ENCODE peak calls at places on chromosome 20, in nine cellular contexts. V, Y, H, B, E, N, R, M and L are unnamed samples.

GRCh38 chr20:19114410-19114809 is 98.0 kb upstream of the SLC24A3 start:
- DNase-seq in N (no peak), E (no peak), R (no peak), M (no peak), Y (no peak), H (no peak), B (peak), V (no peak), L (no peak)

GRCh38 chr20:17965042-17965697 is 3.4 kb downstream of the SNX5 start:
- DNase-seq in V (no peak), R (no peak), M (no peak), B (no peak), N (no peak), H (no peak), E (no peak), Y (no peak), L (no peak)

GRCh38 chr20:58449703-58450138 is 60.7 kb downstream of the VAPB start:
- DNase-seq in E (no peak), N (no peak), V (no peak), R (no peak), M (no peak), Y (no peak), H (no peak), B (no peak), L (no peak)

GRCh38 chr20:17501701-17502100 is 29.5 kb downstream of the BFSP1 start:
- DNase-seq in H (no peak), R (no peak), M (peak), V (no peak), Y (no peak), N (peak), E (no peak), B (no peak), L (peak)

GRCh38 chr20:10672579-10673127 is 1.1 kb downstream of the JAG1 start:
- DNase-seq in Y (peak), H (no peak), B (no peak), M (no peak), N (peak), R (peak), V (peak), E (no peak), L (peak)

GRCh38 chr20:54219751-54220426 is 12.0 kb downstream of the PFDN4 start:
- DNase-seq in M (no peak), B (no peak), R (no peak), E (peak), Y (no peak), V (no peak), H (no peak), N (no peak), L (no peak)

GRCh38 chr20:40049838-40050237 is 639.2 kb downstream of the MAFB start:
- DNase-seq in M (no peak), V (no peak), E (no peak), Y (no peak), R (no peak), N (no peak), B (no peak), H (no peak), L (no peak)

GRCh38 chr20:6767166-6767535 is 335 bp upstream of the BMP2 start:
- DNase-seq in N (peak), M (no peak), B (no peak), V (no peak), R (peak), H (no peak), Y (no peak), E (no peak), L (no peak)

GRCh38 chr20:54107600-54108393 is 37.4 kb upstream of the BCAS1 start:
- DNase-seq in H (no peak), E (peak), R (no peak), Y (no peak), M (no peak), V (no peak), B (no peak), N (no peak), L (no peak)

GRCh38 chr20:48025661-48026060 is 240.4 kb upstream of the SULF2 start:
- DNase-seq in B (no peak), R (no peak), E (no peak), V (no peak), M (no peak), N (no peak), Y (no peak), H (no peak), L (no peak)

GRCh38 chr20:21529863-21530262 is 16.0 kb upstream of the NKX2-2 start:
- DNase-seq in V (no peak), N (no peak), Y (no peak), B (no peak), H (no peak), E (no peak), R (no peak), M (peak), L (no peak)

GRCh38 chr20:8656335-8656734 is 412.6 kb upstream of the PLCB4 start:
- DNase-seq in E (no peak), V (no peak), N (no peak), H (no peak), Y (no peak), B (no peak), M (no peak), R (peak), L (no peak)

GRCh38 chr20:62716198-62716940 is 7.7 kb downstream of the NTSR1 start:
- DNase-seq in V (no peak), R (no peak), E (no peak), B (no peak), M (no peak), H (no peak), N (peak), Y (no peak), L (no peak)

GRCh38 chr20:19022791-19023448 is 189.5 kb upstream of the SLC24A3 start:
- DNase-seq in H (no peak), V (no peak), M (no peak), B (no peak), Y (no peak), R (no peak), E (no peak), N (no peak), L (peak)

GRCh38 chr20:10359621-10360040 is 74.4 kb downstream of the MKKS start:
- DNase-seq in E (no peak), M (no peak), H (no peak), Y (no peak), R (no peak), B (peak), N (no peak), V (no peak), L (no peak)

GRCh38 chr20:48657426-48658197 is 170.2 kb downstream of the PREX1 start:
- DNase-seq in H (peak), N (peak), B (peak), V (peak), E (peak), R (peak), M (no peak), Y (peak), L (peak)

GRCh38 chr20:63932606-63933160 is 23.5 kb downstream of the UCKL1 start:
- DNase-seq in R (no peak), H (no peak), M (no peak), B (no peak), V (no peak), E (no peak), Y (no peak), N (no peak), L (no peak)

GRCh38 chr20:10927936-10928860 is 254.4 kb upstream of the JAG1 start:
- DNase-seq in B (no peak), M (no peak), Y (no peak), N (no peak), V (no peak), R (no peak), E (no peak), H (no peak), L (no peak)

GRCh38 chr20:58711266-58712051 is 18.9 kb downstream of the NPEPL1 start:
- DNase-seq in Y (no peak), N (peak), V (peak), E (no peak), R (no peak), H (peak), B (no peak), M (peak), L (peak)

GRCh38 chr20:62732766-62733165 is 24.1 kb downstream of the NTSR1 start:
- DNase-seq in V (no peak), B (no peak), E (no peak), H (no peak), R (no peak), N (peak), M (no peak), Y (peak), L (peak)

GRCh38 chr20:57417051-57417689 is 26.0 kb downstream of the RBM38 start:
- DNase-seq in M (no peak), E (no peak), B (no peak), V (no peak), Y (no peak), H (no peak), N (no peak), R (no peak), L (no peak)

GRCh38 chr20:51022803-51023616 is at the start of gene KCNG1:
- DNase-seq in N (peak), B (no peak), V (peak), E (peak), R (peak), H (peak), Y (no peak), M (no peak), L (peak)

GRCh38 chr20:6162239-6162638 is 39.4 kb upstream of the FERMT1 start:
- DNase-seq in V (no peak), R (peak), N (peak), H (no peak), M (no peak), B (no peak), E (no peak), Y (no peak), L (peak)

GRCh38 chr20:40008177-40008576 is 680.9 kb downstream of the MAFB start:
- DNase-seq in R (no peak), N (no peak), H (no peak), B (no peak), V (no peak), Y (no peak), M (no peak), E (no peak), L (no peak)

GRCh38 chr20:38748097-38748862 is at the start of gene ACTR5:
- DNase-seq in Y (peak), R (peak), E (peak), N (peak), H (peak), V (peak), B (peak), M (no peak), L (peak)
- TF ChIP-seq POLR2A in Y (peak), R (no peak), E (peak), N (no peak), H (peak), V (no peak), B (peak), M (peak), L (no peak)

DNA sequence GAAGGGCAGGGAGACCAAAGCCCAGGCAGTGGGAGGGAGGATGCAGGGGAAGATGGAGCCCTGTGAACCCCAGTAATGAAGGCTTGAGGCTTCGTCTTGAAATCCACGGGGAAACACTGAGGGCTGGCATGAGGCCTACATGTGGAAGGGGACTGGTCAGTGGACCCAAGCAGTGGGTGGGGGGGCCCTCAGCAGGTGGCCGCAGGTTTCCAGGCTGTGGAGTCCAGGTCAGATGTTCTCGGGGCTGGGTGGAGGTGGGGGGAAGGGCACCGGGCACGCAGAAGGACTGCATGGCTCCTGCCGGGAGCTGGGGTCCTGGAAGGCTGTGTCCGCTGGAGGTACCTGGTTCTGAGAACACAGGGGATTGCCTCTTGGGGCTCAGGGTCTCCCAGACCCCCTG is 2.8 kb upstream of the CD93 start:
- DNase-seq in M (no peak), E (no peak), N (no peak), R (no peak), H (no peak), V (no peak), Y (no peak), B (no peak), L (no peak)
- TF ChIP-seq POLR2A in M (no peak), E (no peak), N (no peak), R (no peak), H (no peak), V (no peak), Y (no peak), B (no peak), L (no peak)

DNA sequence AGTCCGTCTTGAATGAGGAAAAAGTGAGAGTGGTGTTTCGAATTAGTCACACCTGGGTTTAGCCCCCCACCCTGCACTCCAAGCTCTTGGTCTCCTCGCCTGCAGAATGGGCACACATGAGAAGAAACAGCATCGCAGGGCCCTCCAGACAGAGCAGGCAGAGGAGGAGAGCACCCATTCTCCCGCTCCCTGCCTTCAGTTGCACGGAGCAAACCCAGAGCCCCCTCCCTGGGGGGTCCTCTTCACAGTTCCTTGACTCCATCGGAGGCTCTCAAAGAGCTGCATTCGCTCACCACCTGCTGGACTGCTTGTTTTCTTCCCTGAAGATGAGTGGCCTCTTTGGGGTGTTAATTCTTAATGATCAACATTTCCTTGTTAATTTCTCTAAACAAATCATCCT is 5.1 kb downstream of the CST7 start:
- DNase-seq in R (no peak), H (no peak), B (no peak), V (no peak), N (peak), M (no peak), Y (no peak), E (no peak), L (peak)
- TF ChIP-seq POLR2A in R (no peak), H (no peak), B (no peak), V (no peak), N (no peak), M (no peak), Y (no peak), E (no peak), L (no peak)

GRCh38 chr20:37090357-37090871 is 5.4 kb downstream of the RBL1 start:
- DNase-seq in E (no peak), R (no peak), V (no peak), M (no peak), B (no peak), Y (no peak), N (no peak), H (no peak), L (no peak)

GRCh38 chr20:37095108-37095608 is 639 bp downstream of the RBL1 start:
- DNase-seq in M (no peak), B (no peak), V (no peak), E (no peak), R (no peak), H (no peak), Y (no peak), N (no peak), L (no peak)

GRCh38 chr20:37096415-37097039 is 730 bp upstream of the RBL1 start:
- DNase-seq in V (no peak), Y (no peak), R (no peak), N (no peak), M (no peak), B (no peak), H (no peak), E (no peak), L (no peak)

GRCh38 chr20:37095609-37096414 is at the start of gene RBL1:
- DNase-seq in M (no peak), H (peak), Y (peak), V (peak), B (peak), E (peak), N (peak), R (peak), L (peak)
- TF ChIP-seq POLR2A in M (no peak), H (peak), Y (no peak), V (no peak), B (peak), E (peak), N (no peak), R (no peak), L (no peak)

DNA sequence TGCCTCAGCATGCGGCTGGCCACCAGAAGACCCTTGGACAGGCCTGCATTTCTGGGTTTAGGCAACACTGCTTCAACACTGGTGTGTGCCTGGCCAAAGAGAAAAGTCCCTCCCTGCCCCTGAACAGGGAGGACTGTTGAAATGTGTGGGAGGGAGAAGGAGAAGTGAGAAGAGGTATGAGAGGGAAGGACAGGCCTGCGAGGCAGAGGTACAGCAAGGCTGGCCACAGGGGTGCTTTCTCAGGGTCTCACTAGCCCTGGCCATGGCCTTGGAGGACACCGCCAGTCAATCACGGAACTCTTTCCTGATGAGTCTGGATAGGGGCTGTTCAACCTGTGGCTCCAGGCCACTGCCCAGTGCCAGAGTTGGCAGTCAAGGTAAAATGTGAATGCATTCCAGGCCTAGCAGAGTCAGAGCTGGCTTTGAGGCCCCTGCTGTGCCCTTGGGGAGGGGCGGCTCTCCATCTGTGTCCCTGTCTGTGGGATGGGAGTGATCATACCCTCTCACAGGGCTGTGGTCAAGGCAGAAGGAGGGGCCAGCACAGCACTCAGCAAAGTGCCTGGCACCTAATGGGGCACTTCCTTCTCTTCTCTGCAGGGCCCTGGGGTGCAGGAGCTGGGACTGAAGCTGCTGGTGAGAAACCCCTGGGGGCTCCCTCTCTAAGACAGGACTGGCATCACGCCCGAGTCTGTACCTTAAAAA is 43.2 kb upstream of the CDH22 start:
- DNase-seq in R (no peak), M (no peak), H (no peak), E (no peak), N (no peak), Y (no peak), B (no peak), V (no peak), L (no peak)
- TF ChIP-seq POLR2A in R (no peak), M (no peak), H (no peak), E (no peak), N (no peak), Y (no peak), B (no peak), V (no peak), L (no peak)

GRCh38 chr20:23544133-23544532 is 24.2 kb downstream of the CST9L start:
- DNase-seq in V (no peak), B (no peak), M (peak), H (no peak), E (no peak), N (no peak), R (no peak), Y (no peak), L (no peak)
- TF ChIP-seq POLR2A in V (no peak), B (no peak), M (no peak), H (no peak), E (no peak), N (no peak), R (no peak), Y (no peak), L (no peak)

DNA sequence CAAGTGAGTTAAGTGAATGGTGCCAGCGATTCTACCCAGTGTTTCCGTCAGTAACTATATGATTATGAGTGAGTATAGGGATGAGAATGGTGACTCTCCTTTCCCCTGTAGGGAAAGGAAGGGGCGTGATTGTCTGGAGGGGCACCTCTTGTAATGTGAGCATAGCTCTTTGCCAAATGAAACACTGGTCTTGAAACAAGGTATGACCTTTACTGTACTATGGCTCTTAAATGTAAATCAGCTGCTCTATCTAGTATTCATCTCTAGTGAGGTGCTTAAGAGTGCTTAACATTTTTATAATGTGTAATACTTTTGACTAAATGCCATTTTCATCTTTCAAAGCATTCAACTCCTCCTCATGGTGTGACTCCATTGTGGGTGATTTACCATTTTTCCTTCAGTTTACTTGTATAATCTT is 11.0 kb downstream of the PANK2 start:
- DNase-seq in B (no peak), H (no peak), V (no peak), E (no peak), R (no peak), Y (no peak), N (no peak), M (no peak), L (no peak)
- TF ChIP-seq POLR2A in B (no peak), H (no peak), V (no peak), E (no peak), R (no peak), Y (no peak), N (no peak), M (no peak), L (no peak)

GRCh38 chr20:49982346-49983122 is at the start of gene SNAI1:
- DNase-seq in M (no peak), B (peak), E (peak), N (peak), V (peak), H (peak), R (peak), Y (peak), L (peak)
- TF ChIP-seq POLR2A in M (peak), B (peak), E (peak), N (peak), V (peak), H (peak), R (peak), Y (peak), L (peak)

DNA sequence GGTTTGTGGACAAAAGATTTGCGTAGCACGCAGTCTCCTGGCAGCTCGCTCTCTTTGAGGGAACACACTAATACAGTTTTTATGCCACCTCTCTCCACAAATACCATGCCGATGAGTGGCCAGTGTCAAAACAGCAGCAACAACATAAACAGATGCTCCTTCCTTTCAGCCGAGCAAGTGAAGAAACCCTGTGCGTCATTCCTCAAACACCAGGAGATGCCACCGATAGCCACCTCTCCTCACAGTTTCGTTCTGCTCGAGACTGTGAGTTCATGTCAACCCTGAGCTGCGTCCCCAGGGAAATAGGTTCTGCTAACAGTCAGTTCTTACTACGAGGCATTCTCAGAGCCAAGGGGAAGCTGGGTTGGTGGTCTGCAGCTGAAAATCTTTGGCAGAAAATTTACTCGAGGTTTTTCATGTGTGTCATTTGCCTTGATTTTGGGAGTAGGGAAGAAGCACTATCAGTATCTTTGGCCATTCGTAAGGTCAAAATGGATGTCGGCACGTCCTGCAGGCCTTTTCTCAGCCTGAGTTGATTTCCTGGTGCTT is 59.9 kb downstream of the EYA2 start:
- DNase-seq in Y (no peak), N (peak), H (no peak), E (peak), B (no peak), M (no peak), V (no peak), R (no peak), L (no peak)
- TF ChIP-seq POLR2A in Y (no peak), N (no peak), H (no peak), E (no peak), B (no peak), M (no peak), V (no peak), R (no peak), L (no peak)